ENCODE peak calls at places on chromosome 15, in four cellular contexts. G is WTC11, Y is GM12878, W is K562. N is an unnamed sample.

GRCh38 chr15:55998478-55998877 is 5.1 kb upstream of the NEDD4 start:
- DNase-seq in G (no peak), Y (no peak), W (no peak), N (no peak)

GRCh38 chr15:45646220-45646619 is 11.4 kb downstream of the SQOR start:
- DNase-seq in G (no peak), Y (no peak), W (no peak), N (no peak)

GRCh38 chr15:71730277-71731144 is 79.8 kb upstream of the NR2E3 start:
- DNase-seq in G (peak; percentile 40), Y (no peak), W (peak; percentile 57), N (peak; percentile 50)

GRCh38 chr15:64610257-64610919 is 150.0 kb downstream of the ZNF609 start:
- DNase-seq in G (no peak), Y (no peak), W (no peak), N (peak; percentile 68)

GRCh38 chr15:57692709-57693108 is 13.8 kb upstream of the POLR2M start:
- DNase-seq in G (no peak), Y (no peak), W (no peak), N (no peak)

GRCh38 chr15:67049351-67050044 is 15.9 kb upstream of the SMAD3 start:
- DNase-seq in G (no peak), Y (no peak), W (no peak), N (peak; percentile 82)

GRCh38 chr15:85618956-85619491 is 175.7 kb downstream of the KLHL25 start:
- DNase-seq in G (peak; percentile 20), Y (no peak), W (no peak), N (no peak)

GRCh38 chr15:53072077-53072476 is 281.9 kb upstream of the ONECUT1 start:
- DNase-seq in G (peak; percentile 86), Y (no peak), W (no peak), N (peak; percentile 35)

GRCh38 chr15:92091155-92091734 is 237.7 kb downstream of the SLCO3A1 start:
- DNase-seq in G (peak; percentile 91), Y (no peak), W (peak; percentile 60), N (peak; percentile 28)

GRCh38 chr15:98485451-98485850 is 162.9 kb upstream of the IGF1R start:
- DNase-seq in G (no peak), Y (no peak), W (no peak), N (no peak)

GRCh38 chr15:62389887-62390792 is 225.1 kb upstream of the C2CD4B start:
- DNase-seq in G (peak; percentile 65), Y (no peak), W (peak; percentile 86), N (peak; percentile 52)

GRCh38 chr15:87733005-87733404 is 523.5 kb downstream of the NTRK3 start:
- DNase-seq in G (no peak), Y (no peak), W (no peak), N (no peak)

GRCh38 chr15:91408476-91409076 is 308.5 kb downstream of the SV2B start:
- DNase-seq in G (no peak), Y (no peak), W (no peak), N (no peak)

GRCh38 chr15:75352186-75352585 is 5.3 kb downstream of the NEIL1 start:
- DNase-seq in G (no peak), Y (no peak), W (no peak), N (no peak)

GRCh38 chr15:31457631-31458526 is 131.2 kb downstream of the KLF13 start:
- DNase-seq in G (no peak), Y (no peak), W (no peak), N (no peak)

GRCh38 chr15:96767703-96768434 is 437.4 kb downstream of the NR2F2 start:
- DNase-seq in G (no peak), Y (no peak), W (no peak), N (no peak)

GRCh38 chr15:69979269-69979668 is 118.4 kb downstream of the TLE3 start:
- DNase-seq in G (peak; percentile 21), Y (no peak), W (no peak), N (peak; percentile 23)

GRCh38 chr15:31292391-31293020 is 34.1 kb upstream of the KLF13 start:
- DNase-seq in G (no peak), Y (no peak), W (no peak), N (peak; percentile 71)

GRCh38 chr15:86231864-86232801 is 152.5 kb downstream of the AGBL1 start:
- DNase-seq in G (peak; percentile 67), Y (no peak), W (peak; percentile 14), N (peak; percentile 12)

GRCh38 chr15:87419341-87419740 is 837.2 kb downstream of the NTRK3 start:
- DNase-seq in G (no peak), Y (no peak), W (no peak), N (no peak)

GRCh38 chr15:92049290-92050008 is 195.9 kb downstream of the SLCO3A1 start:
- DNase-seq in G (no peak), Y (no peak), W (no peak), N (no peak)

GRCh38 chr15:51649659-51650521 is 27.3 kb upstream of the DMXL2 start:
- DNase-seq in G (no peak), Y (peak; percentile 63), W (peak; percentile 47), N (peak; percentile 68)

GRCh38 chr15:57160823-57161560 is 215.3 kb upstream of the CGNL1 start:
- DNase-seq in G (no peak), Y (no peak), W (no peak), N (no peak)

GRCh38 chr15:100779331-100780207 is 100.1 kb upstream of the ALDH1A3 start:
- DNase-seq in G (peak; percentile 2), Y (no peak), W (no peak), N (no peak)

GRCh38 chr15:94493176-94493575 is 261.8 kb downstream of the MCTP2 start:
- DNase-seq in G (no peak), Y (no peak), W (no peak), N (no peak)

GRCh38 chr15:74040115-74040850 is 42.1 kb downstream of the GOLGA6A start:
- DNase-seq in G (no peak), Y (no peak), W (peak; percentile 5), N (no peak)

GRCh38 chr15:74039656-74040010 is 42.7 kb downstream of the GOLGA6A start:
- DNase-seq in G (no peak), Y (no peak), W (no peak), N (no peak)

GRCh38 chr15:74041777-74042435 is 40.4 kb downstream of the GOLGA6A start:
- DNase-seq in G (no peak), Y (no peak), W (peak; percentile 6), N (no peak)

GRCh38 chr15:74042603-74043424 is 39.5 kb downstream of the GOLGA6A start:
- DNase-seq in G (no peak), Y (no peak), W (peak; percentile 11), N (no peak)

GRCh38 chr15:74041311-74041756 is 41.0 kb downstream of the GOLGA6A start:
- DNase-seq in G (no peak), Y (no peak), W (no peak), N (no peak)
- TF ChIP-seq TCF7 in G (no peak), Y (no peak), W (no peak), N (no peak)

DNA sequence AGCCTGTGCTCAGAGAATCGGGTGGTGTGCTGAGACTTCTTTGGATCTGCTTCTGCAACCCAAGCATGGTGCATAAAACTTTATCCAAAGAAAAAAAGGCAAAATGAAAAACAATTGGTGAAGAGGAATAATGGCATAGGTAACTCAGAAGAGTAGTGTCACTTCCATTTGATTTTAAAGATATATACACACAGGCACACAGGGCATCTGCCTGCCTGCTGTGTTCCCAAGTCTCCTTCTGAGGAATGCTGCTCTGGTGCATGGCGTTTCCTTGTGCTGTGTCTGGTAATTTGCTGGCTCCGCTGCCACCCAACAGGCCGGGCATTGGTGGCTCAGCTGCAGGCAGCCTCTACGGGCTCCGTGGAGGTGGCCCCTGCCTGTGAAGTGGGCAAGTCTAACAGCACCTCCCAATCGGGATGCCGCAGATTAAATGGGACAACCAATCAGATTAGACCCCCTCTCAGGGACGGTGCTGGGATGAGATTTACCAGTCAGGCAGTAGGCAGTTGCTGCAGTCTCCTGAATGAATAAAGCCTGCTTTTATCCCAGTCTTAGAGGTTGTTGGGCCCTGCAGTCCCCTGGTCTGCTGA is 253.6 kb upstream of the RASGRP1 start:
- DNase-seq in G (no peak), Y (no peak), W (no peak), N (no peak)
- TF ChIP-seq TCF7 in G (no peak), Y (no peak), W (no peak), N (no peak)

GRCh38 chr15:34079904-34080303 is 21.8 kb downstream of the EMC7 start:
- DNase-seq in G (no peak), Y (no peak), W (no peak), N (no peak)

GRCh38 chr15:34078900-34079299 is 22.8 kb downstream of the EMC7 start:
- DNase-seq in G (no peak), Y (no peak), W (no peak), N (no peak)

GRCh38 chr15:34085746-34086145 is 15.9 kb downstream of the EMC7 start:
- DNase-seq in G (no peak), Y (no peak), W (no peak), N (no peak)

GRCh38 chr15:34084086-34084485 is 17.6 kb downstream of the EMC7 start:
- DNase-seq in G (no peak), Y (no peak), W (no peak), N (no peak)
- TF ChIP-seq TCF7 in G (no peak), Y (no peak), W (no peak), N (no peak)

GRCh38 chr15:35397027-35397426 is 148.9 kb downstream of the DPH6 start:
- DNase-seq in G (no peak), Y (no peak), W (no peak), N (no peak)

GRCh38 chr15:35394416-35394815 is 151.5 kb downstream of the DPH6 start:
- DNase-seq in G (no peak), Y (no peak), W (no peak), N (no peak)

DNA sequence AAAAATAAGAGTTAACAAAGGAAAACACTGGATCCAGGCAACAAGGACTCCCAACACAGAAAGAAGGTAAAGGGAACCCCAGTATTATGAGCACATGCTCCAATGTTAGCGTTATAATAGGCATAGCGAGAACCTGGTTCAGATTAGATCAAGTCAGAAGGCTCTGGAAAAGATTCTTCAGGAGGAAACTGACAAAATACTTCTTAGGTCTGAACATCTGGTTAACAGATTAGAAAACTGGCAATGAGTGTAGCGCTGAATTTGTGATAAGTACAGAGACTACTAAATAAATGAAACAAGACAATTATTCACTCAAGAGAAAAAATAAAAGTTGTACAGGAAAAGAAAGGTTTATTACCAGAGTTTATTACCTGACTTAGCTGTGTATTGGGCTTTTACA is 146.1 kb downstream of the DPH6 start:
- DNase-seq in G (no peak), Y (no peak), W (no peak), N (no peak)
- TF ChIP-seq TCF7 in G (no peak), Y (no peak), W (no peak), N (no peak)

DNA sequence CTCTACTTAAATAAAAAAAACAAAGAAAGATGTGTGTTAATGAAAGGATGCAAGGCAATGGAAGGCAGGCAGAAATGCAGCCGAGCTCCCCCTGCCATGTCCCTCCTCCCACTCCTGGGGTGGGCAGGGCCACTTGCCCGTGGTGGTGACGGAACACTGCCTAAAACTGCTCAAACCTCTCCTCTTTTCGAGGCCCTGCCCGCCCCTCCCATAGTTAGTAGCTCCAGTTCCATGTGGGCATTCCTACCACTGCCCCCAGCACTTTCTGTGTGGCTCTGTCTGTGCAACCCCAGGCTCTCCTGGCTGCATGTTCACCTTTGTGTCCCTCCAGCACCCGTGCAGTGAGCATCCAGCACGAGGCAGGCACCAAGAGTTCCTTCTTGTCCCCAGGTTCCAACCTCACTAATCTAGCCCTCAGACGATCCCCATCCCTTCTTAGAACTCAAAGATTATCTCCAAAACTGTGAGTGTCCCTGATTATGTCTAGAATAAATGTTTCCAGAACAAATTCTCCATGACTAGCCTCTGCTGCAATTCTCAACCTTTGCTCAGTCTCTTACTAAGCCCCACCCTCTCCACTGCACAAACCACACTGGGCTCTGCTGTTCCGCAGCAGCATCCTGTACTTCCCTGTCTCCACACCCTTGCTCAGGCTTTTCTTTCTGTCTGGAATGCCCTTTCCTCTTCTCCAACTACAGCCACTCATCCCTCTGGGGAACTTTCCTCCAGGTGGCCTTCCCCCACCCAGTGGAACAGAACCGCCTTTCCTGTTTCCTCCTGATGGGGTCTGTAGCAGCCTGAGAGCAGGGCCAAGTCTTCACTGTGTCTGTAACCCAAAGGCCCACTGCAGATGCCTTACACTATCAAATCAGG is 32.6 kb upstream of the SPTBN5 start:
- DNase-seq in G (no peak), Y (no peak), W (no peak), N (peak; percentile 34)
- TF ChIP-seq TCF7 in G (no peak), Y (no peak), W (no peak), N (no peak)

GRCh38 chr15:89851665-89852341 is 37.2 kb upstream of the ANPEP start:
- DNase-seq in G (no peak), Y (peak; percentile 30), W (no peak), N (no peak)
- TF ChIP-seq TCF7 in G (no peak), Y (no peak), W (no peak), N (no peak)

N was measured in HepG2.